ENCODE peak calls at places on chromosomes 2 and 18, in nine cellular contexts. R, W, M, K, F, N, E, T and X are unnamed samples.
A peak's percentile ranks its signal among the peaks of the same experiment; 100 is the strongest.

GRCh38 chr2:9975805-9976447 is 24.4 kb downstream of the GRHL1 start:
- DNase-seq in R (no peak), W (no peak), M (peak; percentile 82), K (peak; percentile 68), F (no peak), N (peak; percentile 41), E (no peak), T (peak; percentile 48), X (no peak)

GRCh38 chr2:235570966-235571692 is 77.3 kb downstream of the AGAP1 start:
- DNase-seq in R (no peak), W (no peak), M (no peak), K (no peak), F (no peak), N (no peak), E (no peak), T (no peak), X (no peak)

GRCh38 chr18:46771141-46771540 is 14.3 kb upstream of the ST8SIA5 start:
- DNase-seq in R (no peak), W (no peak), M (no peak), K (no peak), F (no peak), N (no peak), E (no peak), T (no peak), X (no peak)

GRCh38 chr2:32910883-32911598 is 35.7 kb upstream of the LTBP1 start:
- DNase-seq in R (no peak), W (no peak), M (no peak), K (no peak), F (no peak), N (no peak), E (no peak), T (no peak), X (no peak)

GRCh38 chr18:6405237-6406074 is 9.3 kb downstream of the L3MBTL4 start:
- DNase-seq in R (no peak), W (no peak), M (no peak), K (no peak), F (no peak), N (no peak), E (no peak), T (no peak), X (no peak)

GRCh38 chr2:6073260-6074141 is 381.3 kb downstream of the SOX11 start:
- DNase-seq in R (peak; percentile 21), W (no peak), M (no peak), K (no peak), F (no peak), N (no peak), E (no peak), T (no peak), X (peak; percentile 44)

GRCh38 chr2:233807215-233807865 is 29.2 kb downstream of the MROH2A start:
- DNase-seq in R (no peak), W (no peak), M (no peak), K (peak; percentile 11), F (no peak), N (no peak), E (no peak), T (no peak), X (no peak)

GRCh38 chr2:184767059-184767458 is 168.7 kb downstream of the ZNF804A start:
- DNase-seq in R (no peak), W (no peak), M (no peak), K (no peak), F (no peak), N (no peak), E (no peak), T (no peak), X (no peak)

GRCh38 chr2:235026137-235026536 is 74.3 kb downstream of the SH3BP4 start:
- DNase-seq in R (no peak), W (no peak), M (peak; percentile 55), K (peak; percentile 50), F (no peak), N (no peak), E (no peak), T (no peak), X (no peak)

GRCh38 chr18:24875761-24876160 is 415.3 kb downstream of the HRH4 start:
- DNase-seq in R (no peak), W (no peak), M (no peak), K (no peak), F (no peak), N (no peak), E (no peak), T (no peak), X (no peak)

GRCh38 chr2:61210332-61210981 is 48.5 kb downstream of the C2orf74 start:
- DNase-seq in R (no peak), W (no peak), M (peak; percentile 10), K (no peak), F (no peak), N (no peak), E (no peak), T (no peak), X (no peak)

GRCh38 chr2:222033541-222033940 is 265.3 kb downstream of the PAX3 start:
- DNase-seq in R (no peak), W (no peak), M (no peak), K (no peak), F (no peak), N (no peak), E (no peak), T (no peak), X (no peak)

GRCh38 chr18:58852629-58853028 is 12.0 kb upstream of the ZNF532 start:
- DNase-seq in R (no peak), W (no peak), M (no peak), K (no peak), F (no peak), N (no peak), E (no peak), T (no peak), X (no peak)

GRCh38 chr18:7737483-7737882 is 170.4 kb downstream of the PTPRM start:
- DNase-seq in R (no peak), W (no peak), M (no peak), K (no peak), F (no peak), N (no peak), E (no peak), T (no peak), X (no peak)

GRCh38 chr2:181517685-181518301 is 60.6 kb downstream of the ITGA4 start:
- DNase-seq in R (no peak), W (no peak), M (no peak), K (no peak), F (no peak), N (no peak), E (no peak), T (no peak), X (no peak)

GRCh38 chr2:157355618-157356017 is 30.0 kb upstream of the ERMN start:
- DNase-seq in R (no peak), W (no peak), M (peak; percentile 30), K (no peak), F (no peak), N (no peak), E (no peak), T (no peak), X (no peak)

GRCh38 chr2:183105402-183106134 is 18.7 kb upstream of the NUP35 start:
- DNase-seq in R (no peak), W (no peak), M (no peak), K (no peak), F (no peak), N (no peak), E (no peak), T (no peak), X (no peak)

GRCh38 chr2:55439101-55439397 is 19.4 kb upstream of the CCDC88A start:
- DNase-seq in R (no peak), W (no peak), M (no peak), K (no peak), F (no peak), N (no peak), E (no peak), T (no peak), X (no peak)

GRCh38 chr18:48027401-48027931 is 97.0 kb upstream of the SMAD2 start:
- DNase-seq in R (no peak), W (no peak), M (no peak), K (no peak), F (no peak), N (peak; percentile 55), E (no peak), T (no peak), X (peak; percentile 17)

GRCh38 chr2:195342105-195342504 is 314.9 kb upstream of the SLC39A10 start:
- DNase-seq in R (no peak), W (no peak), M (no peak), K (no peak), F (no peak), N (no peak), E (no peak), T (no peak), X (no peak)

GRCh38 chr2:138274421-138275291 is 226.9 kb upstream of the SPOPL start:
- DNase-seq in R (no peak), W (no peak), M (no peak), K (no peak), F (no peak), N (no peak), E (no peak), T (no peak), X (no peak)

GRCh38 chr2:237235383-237236095 is 149.8 kb downstream of the COPS8 start:
- DNase-seq in R (no peak), W (no peak), M (peak; percentile 52), K (no peak), F (no peak), N (peak; percentile 34), E (no peak), T (no peak), X (no peak)

GRCh38 chr18:63342206-63342605 is 22.6 kb upstream of the BCL2 start:
- DNase-seq in R (peak; percentile 34), W (no peak), M (no peak), K (no peak), F (peak; percentile 70), N (no peak), E (no peak), T (no peak), X (no peak)